ENCODE peak calls at places on chromosomes 11 and 22, in five cellular contexts. B, E, A, T and I are unnamed samples.

GRCh38 chr11:132256621-132257227 is 886.3 kb downstream of the NTM start:
- DNase-seq in A (no peak), B (no peak), T (no peak), E (no peak), I (no peak)

GRCh38 chr11:57513446-57513795 is 2.1 kb downstream of the SLC43A1 start:
- DNase-seq in E (no peak), T (no peak), A (no peak), B (no peak), I (no peak)

GRCh38 chr11:70579376-70579955 is 181.1 kb downstream of the CTTN start:
- DNase-seq in A (no peak), E (no peak), B (no peak), T (no peak), I (no peak)

GRCh38 chr22:50048836-50049235 is 9.3 kb downstream of the TTLL8 start:
- DNase-seq in A (no peak), B (no peak), T (no peak), E (no peak), I (no peak)

GRCh38 chr11:10490398-10491232 is 35.6 kb downstream of the AMPD3 start:
- DNase-seq in A (no peak), T (peak), E (no peak), B (peak), I (no peak)

GRCh38 chr11:106278391-106278790 is 200.9 kb downstream of the AASDHPPT start:
- DNase-seq in T (no peak), B (no peak), A (no peak), E (no peak), I (no peak)

GRCh38 chr11:19627566-19627965 is 85.1 kb upstream of the NAV2 start:
- DNase-seq in E (no peak), T (no peak), B (no peak), A (no peak), I (no peak)

GRCh38 chr11:10526974-10527918 is 13.7 kb downstream of the RNF141 start:
- DNase-seq in T (no peak), B (no peak), A (no peak), E (no peak), I (peak)

GRCh38 chr11:15603208-15603607 is 488.5 kb downstream of the INSC start:
- DNase-seq in B (no peak), T (no peak), E (no peak), A (no peak), I (no peak)

GRCh38 chr11:100619484-100619883 is 67.6 kb upstream of the ARHGAP42 start:
- DNase-seq in A (no peak), B (no peak), T (no peak), E (no peak), I (no peak)

GRCh38 chr11:133982901-133983300 is 26.1 kb upstream of the IGSF9B start:
- DNase-seq in B (no peak), A (no peak), T (no peak), E (no peak), I (no peak)

GRCh38 chr11:123083623-123084029 is 21.7 kb upstream of the HSPA8 start:
- DNase-seq in B (peak), A (peak), T (peak), E (no peak), I (no peak)

GRCh38 chr11:92812841-92813240 is 156.6 kb upstream of the MTNR1B start:
- DNase-seq in E (no peak), T (no peak), A (no peak), B (no peak), I (no peak)

GRCh38 chr11:73197348-73197747 is 20.7 kb upstream of the P2RY2 start:
- DNase-seq in A (no peak), E (no peak), T (peak), B (no peak), I (no peak)

GRCh38 chr11:73320786-73321325 is 12.8 kb downstream of the ARHGEF17 start:
- DNase-seq in A (no peak), E (no peak), B (no peak), T (no peak), I (no peak)

GRCh38 chr11:64251986-64252837 is 882 bp downstream of the PLCB3 start:
- DNase-seq in A (peak), B (no peak), E (peak), T (peak), I (no peak)

GRCh38 chr22:44031111-44031963 is 7.2 kb downstream of the PARVB start:
- DNase-seq in T (no peak), B (no peak), A (no peak), E (no peak), I (no peak)

GRCh38 chr11:114986365-114986764 is 308.0 kb downstream of the NXPE2 start:
- DNase-seq in E (no peak), T (no peak), A (no peak), B (no peak), I (no peak)

GRCh38 chr11:23078289-23078971 is 218.2 kb upstream of the CCDC179 start:
- DNase-seq in E (no peak), A (no peak), T (no peak), B (no peak), I (no peak)

GRCh38 chr22:38073150-38074130 is 10.5 kb downstream of the SLC16A8 start:
- DNase-seq in A (no peak), E (no peak), B (no peak), T (no peak), I (no peak)

GRCh38 chr11:122486793-122487495 is 168.6 kb upstream of the UBASH3B start:
- DNase-seq in A (no peak), E (no peak), B (no peak), T (no peak), I (no peak)

GRCh38 chr22:38873469-38874411 is 1.7 kb upstream of the CBX6 start:
- DNase-seq in B (no peak), T (no peak), E (no peak), A (peak), I (no peak)

GRCh38 chr11:3028808-3029207 is 28.4 kb downstream of the CARS1 start:
- DNase-seq in T (peak), A (no peak), E (no peak), B (no peak), I (no peak)

GRCh38 chr11:17822021-17822781 is 87.6 kb downstream of the KCNC1 start:
- DNase-seq in B (peak), E (no peak), T (no peak), A (no peak), I (no peak)

GRCh38 chr11:8566613-8567210 is 27.3 kb downstream of the STK33 start:
- DNase-seq in E (no peak), A (no peak), B (no peak), T (peak), I (no peak)

GRCh38 chr11:9862981-9863380 is 199.1 kb downstream of the SWAP70 start:
- DNase-seq in A (no peak), T (no peak), B (no peak), E (no peak), I (no peak)

GRCh38 chr22:46381731-46382130 is 46.2 kb downstream of the TRMU start:
- DNase-seq in B (no peak), T (no peak), A (no peak), E (no peak), I (no peak)

GRCh38 chr11:2378527-2379210 is 1.6 kb downstream of the CD81 start:
- DNase-seq in T (no peak), E (no peak), A (no peak), B (peak), I (no peak)

GRCh38 chr11:69970785-69971535 is 107.2 kb upstream of the ANO1 start:
- DNase-seq in T (no peak), E (no peak), B (no peak), A (no peak), I (no peak)